ENCODE peak calls at places on chromosome 9, in seven cellular contexts. C, D, B, I, R, E and M are unnamed samples.

GRCh38 chr9:127611796-127612790 is at the start of gene STXBP1:
- DNase-seq in C (peak), D (peak), B (peak), I (peak), R (peak), E (peak), M (peak)

GRCh38 chr9:134551657-134552348 is 89.8 kb upstream of the COL5A1 start:
- DNase-seq in C (no peak), D (no peak), B (peak), I (no peak), R (no peak), E (no peak), M (no peak)

GRCh38 chr9:97283768-97284167 is 23.7 kb upstream of the CCDC180 start:
- DNase-seq in C (no peak), D (no peak), B (no peak), I (no peak), R (no peak), E (no peak), M (no peak)

GRCh38 chr9:29928072-29928471 is 2354.8 kb upstream of the C9orf72 start:
- DNase-seq in C (no peak), D (no peak), B (no peak), I (no peak), R (no peak), E (no peak), M (no peak)

GRCh38 chr9:99059074-99059894 is 45.6 kb upstream of the TGFBR1 start:
- DNase-seq in C (no peak), D (no peak), B (peak), I (no peak), R (peak), E (peak), M (no peak)

GRCh38 chr9:30851600-30851999 is 1532.8 kb upstream of the ACO1 start:
- DNase-seq in C (no peak), D (no peak), B (no peak), I (peak), R (no peak), E (no peak), M (no peak)

GRCh38 chr9:72600671-72601070 is 79.3 kb downstream of the TMC1 start:
- DNase-seq in C (no peak), D (no peak), B (no peak), I (no peak), R (no peak), E (no peak), M (no peak)

GRCh38 chr9:19049872-19050636 is 827 bp downstream of the RRAGA start:
- DNase-seq in C (no peak), D (no peak), B (no peak), I (peak), R (no peak), E (no peak), M (no peak)

GRCh38 chr9:134360897-134361296 is 34.6 kb downstream of the RXRA start:
- DNase-seq in C (no peak), D (no peak), B (no peak), I (no peak), R (no peak), E (no peak), M (peak)

GRCh38 chr9:2934241-2934650 is 90.4 kb upstream of the PUM3 start:
- DNase-seq in C (no peak), D (no peak), B (no peak), I (no peak), R (no peak), E (no peak), M (no peak)

GRCh38 chr9:131361202-131361833 is 32.6 kb upstream of the PRRC2B start:
- DNase-seq in C (no peak), D (no peak), B (peak), I (no peak), R (peak), E (no peak), M (peak)

GRCh38 chr9:134260801-134261200 is 65.5 kb upstream of the RXRA start:
- DNase-seq in C (no peak), D (no peak), B (no peak), I (no peak), R (no peak), E (no peak), M (no peak)

GRCh38 chr9:33473216-33473615 is 508 bp downstream of the NOL6 start:
- DNase-seq in C (no peak), D (no peak), B (peak), I (no peak), R (no peak), E (no peak), M (peak)

GRCh38 chr9:21770877-21771560 is 31.4 kb upstream of the MTAP start:
- DNase-seq in C (no peak), D (no peak), B (no peak), I (no peak), R (no peak), E (no peak), M (no peak)

GRCh38 chr9:128254855-128255759 is 20.7 kb downstream of the GOLGA2 start:
- DNase-seq in C (no peak), D (peak), B (peak), I (peak), R (peak), E (peak), M (peak)

GRCh38 chr9:98584059-98584458 is 124.7 kb downstream of the GABBR2 start:
- DNase-seq in C (no peak), D (no peak), B (no peak), I (no peak), R (no peak), E (no peak), M (no peak)

GRCh38 chr9:131735238-131736181 is 4.4 kb downstream of the RAPGEF1 start:
- DNase-seq in C (no peak), D (no peak), B (no peak), I (no peak), R (no peak), E (no peak), M (peak)

GRCh38 chr9:26054600-26055516 is 376.6 kb upstream of the TUSC1 start:
- DNase-seq in C (no peak), D (no peak), B (no peak), I (no peak), R (no peak), E (no peak), M (no peak)

GRCh38 chr9:33263131-33263935 is 1.2 kb downstream of the BAG1 start:
- DNase-seq in C (no peak), D (no peak), B (peak), I (peak), R (no peak), E (no peak), M (no peak)

GRCh38 chr9:97534961-97535594 is 33.6 kb downstream of the TMOD1 start:
- DNase-seq in C (no peak), D (peak), B (no peak), I (no peak), R (no peak), E (no peak), M (no peak)

GRCh38 chr9:129201289-129201688 is 23.2 kb upstream of the IER5L start:
- DNase-seq in C (no peak), D (no peak), B (no peak), I (no peak), R (no peak), E (no peak), M (no peak)

GRCh38 chr9:114759512-114759911 is 46.3 kb downstream of the TNFSF15 start:
- DNase-seq in C (no peak), D (no peak), B (no peak), I (no peak), R (no peak), E (no peak), M (no peak)

GRCh38 chr9:4333787-4334186 is 33.9 kb upstream of the GLIS3 start:
- DNase-seq in C (no peak), D (no peak), B (no peak), I (no peak), R (no peak), E (no peak), M (no peak)

GRCh38 chr9:13932472-13933267 is 381.3 kb downstream of the NFIB start:
- DNase-seq in C (no peak), D (no peak), B (no peak), I (no peak), R (no peak), E (no peak), M (no peak)

GRCh38 chr9:101711330-101711941 is 27.0 kb downstream of the GRIN3A start:
- DNase-seq in C (no peak), D (no peak), B (no peak), I (peak), R (no peak), E (no peak), M (no peak)

GRCh38 chr9:135809166-135809565 is 98.2 kb downstream of the CAMSAP1 start:
- DNase-seq in C (peak), D (no peak), B (no peak), I (no peak), R (no peak), E (no peak), M (no peak)

GRCh38 chr9:126702501-126703329 is 89.0 kb downstream of the LMX1B start:
- DNase-seq in C (peak), D (peak), B (peak), I (peak), R (peak), E (peak), M (no peak)

GRCh38 chr9:10855847-10856246 is 243.0 kb upstream of the PTPRD start:
- DNase-seq in C (no peak), D (no peak), B (no peak), I (peak), R (no peak), E (no peak), M (no peak)

GRCh38 chr9:132669329-132669635 is 501 bp downstream of the DDX31 start:
- DNase-seq in C (no peak), D (no peak), B (no peak), I (no peak), R (no peak), E (no peak), M (no peak)

GRCh38 chr9:72509053-72509452 is 12.4 kb upstream of the TMC1 start:
- DNase-seq in C (no peak), D (no peak), B (no peak), I (no peak), R (no peak), E (no peak), M (no peak)

GRCh38 chr9:14499976-14500375 is 186.0 kb upstream of the NFIB start:
- DNase-seq in C (no peak), D (no peak), B (no peak), I (no peak), R (no peak), E (no peak), M (no peak)

GRCh38 chr9:69898714-69899209 is 78.1 kb downstream of the CFAP95 start:
- DNase-seq in C (no peak), D (no peak), B (no peak), I (no peak), R (no peak), E (no peak), M (no peak)

GRCh38 chr9:97534185-97534584 is 32.7 kb downstream of the TMOD1 start:
- DNase-seq in C (no peak), D (peak), B (no peak), I (no peak), R (no peak), E (no peak), M (no peak)

GRCh38 chr9:113957778-113958430 is 81.8 kb downstream of the ZNF618 start:
- DNase-seq in C (peak), D (no peak), B (no peak), I (no peak), R (no peak), E (no peak), M (no peak)

GRCh38 chr9:110095776-110096175 is 112.2 kb downstream of the C9orf152 start:
- DNase-seq in C (no peak), D (no peak), B (no peak), I (no peak), R (no peak), E (no peak), M (no peak)

GRCh38 chr9:119898316-119898715 is 529.1 kb upstream of the BRINP1 start:
- DNase-seq in C (no peak), D (no peak), B (no peak), I (no peak), R (no peak), E (no peak), M (no peak)
- TF ChIP-seq POLR2AphosphoS5 in C (no peak), D (no peak), B (no peak), I (no peak), R (no peak), E (no peak), M (no peak)

DNA sequence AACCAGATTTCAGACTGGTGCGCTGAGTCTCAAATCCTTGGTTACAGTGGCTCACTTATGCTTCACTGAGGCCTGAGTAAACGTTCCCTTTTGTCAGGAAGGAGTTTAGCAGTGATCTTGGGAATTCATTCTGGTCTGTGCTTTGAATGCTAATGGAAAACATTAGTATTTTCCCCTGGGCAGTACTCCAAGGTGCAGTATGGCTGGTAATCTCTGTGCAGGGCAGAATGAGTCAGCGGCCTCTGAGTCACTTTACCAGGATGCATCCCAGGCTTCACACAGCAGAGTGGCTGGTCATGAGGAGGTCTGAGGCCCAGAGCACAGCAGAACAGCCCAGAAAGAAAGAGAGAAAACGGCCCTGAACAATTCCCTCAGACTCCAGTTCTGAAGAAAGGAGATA is 54.0 kb downstream of the PCA3 start:
- DNase-seq in C (no peak), D (peak), B (no peak), I (no peak), R (no peak), E (no peak), M (peak)
- TF ChIP-seq POLR2AphosphoS5 in C (no peak), D (peak), B (no peak), I (no peak), R (no peak), E (no peak), M (peak)

GRCh38 chr9:107338911-107339659 is 56.0 kb downstream of the RAD23B start:
- DNase-seq in C (no peak), D (no peak), B (no peak), I (no peak), R (no peak), E (no peak), M (no peak)

GRCh38 chr9:107340920-107341632 is 58.0 kb downstream of the RAD23B start:
- DNase-seq in C (peak), D (peak), B (peak), I (peak), R (peak), E (peak), M (peak)

GRCh38 chr9:107335331-107335730 is 52.3 kb downstream of the RAD23B start:
- DNase-seq in C (no peak), D (no peak), B (no peak), I (no peak), R (no peak), E (no peak), M (no peak)

GRCh38 chr9:107336718-107337360 is 53.8 kb downstream of the RAD23B start:
- DNase-seq in C (no peak), D (no peak), B (no peak), I (no peak), R (peak), E (no peak), M (peak)

GRCh38 chr9:107337676-107338590 is 54.9 kb downstream of the RAD23B start:
- DNase-seq in C (no peak), D (no peak), B (no peak), I (no peak), R (no peak), E (no peak), M (no peak)
- TF ChIP-seq POLR2AphosphoS5 in C (no peak), D (no peak), B (peak), I (no peak), R (no peak), E (peak), M (no peak)

GRCh38 chr9:16744386-16744785 is 126.1 kb downstream of the BNC2 start:
- DNase-seq in C (no peak), D (no peak), B (no peak), I (no peak), R (no peak), E (no peak), M (no peak)

GRCh38 chr9:16743375-16743774 is 127.1 kb downstream of the BNC2 start:
- DNase-seq in C (no peak), D (no peak), B (no peak), I (no peak), R (no peak), E (no peak), M (no peak)
- TF ChIP-seq POLR2AphosphoS5 in C (no peak), D (no peak), B (no peak), I (no peak), R (no peak), E (no peak), M (no peak)

DNA sequence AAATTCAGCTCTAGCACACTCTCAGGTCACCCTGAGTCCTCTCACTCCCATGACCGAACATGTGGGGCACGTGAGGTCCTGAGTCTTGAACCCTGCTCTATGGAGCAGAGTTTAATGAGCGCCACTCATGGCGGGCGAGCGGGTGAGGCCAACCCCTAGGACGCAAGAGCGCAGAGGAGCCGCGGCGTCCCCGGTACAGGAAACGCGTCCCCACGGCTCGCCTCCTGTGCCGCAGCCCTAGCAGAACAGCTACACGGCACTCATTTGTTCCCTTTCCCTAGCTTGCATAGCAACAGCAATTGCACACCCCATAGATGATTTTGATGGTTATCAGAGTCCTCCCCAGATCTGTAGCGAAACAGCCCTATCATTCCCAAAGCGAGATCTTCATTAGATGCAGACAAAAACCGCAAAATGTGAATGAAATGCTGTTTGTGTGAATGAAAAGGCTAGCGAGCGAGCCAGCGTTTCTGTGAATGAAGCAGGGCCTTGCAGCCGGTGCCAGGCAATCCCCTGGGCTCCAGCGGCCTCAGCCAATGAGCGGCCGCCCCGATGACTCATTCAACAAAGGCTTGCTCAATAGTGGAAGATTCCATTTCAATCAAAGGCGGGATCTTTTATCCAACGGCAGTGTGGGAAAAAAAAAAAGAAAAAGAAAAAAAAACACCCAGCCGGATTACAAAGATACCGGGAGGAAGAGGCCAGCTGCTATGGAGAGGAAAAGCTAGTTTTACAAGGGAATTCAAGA is 1.5 kb upstream of the SHC3 start:
- DNase-seq in C (peak), D (peak), B (peak), I (peak), R (peak), E (no peak), M (peak)
- TF ChIP-seq POLR2AphosphoS5 in C (peak), D (peak), B (peak), I (peak), R (peak), E (no peak), M (peak)

DNA sequence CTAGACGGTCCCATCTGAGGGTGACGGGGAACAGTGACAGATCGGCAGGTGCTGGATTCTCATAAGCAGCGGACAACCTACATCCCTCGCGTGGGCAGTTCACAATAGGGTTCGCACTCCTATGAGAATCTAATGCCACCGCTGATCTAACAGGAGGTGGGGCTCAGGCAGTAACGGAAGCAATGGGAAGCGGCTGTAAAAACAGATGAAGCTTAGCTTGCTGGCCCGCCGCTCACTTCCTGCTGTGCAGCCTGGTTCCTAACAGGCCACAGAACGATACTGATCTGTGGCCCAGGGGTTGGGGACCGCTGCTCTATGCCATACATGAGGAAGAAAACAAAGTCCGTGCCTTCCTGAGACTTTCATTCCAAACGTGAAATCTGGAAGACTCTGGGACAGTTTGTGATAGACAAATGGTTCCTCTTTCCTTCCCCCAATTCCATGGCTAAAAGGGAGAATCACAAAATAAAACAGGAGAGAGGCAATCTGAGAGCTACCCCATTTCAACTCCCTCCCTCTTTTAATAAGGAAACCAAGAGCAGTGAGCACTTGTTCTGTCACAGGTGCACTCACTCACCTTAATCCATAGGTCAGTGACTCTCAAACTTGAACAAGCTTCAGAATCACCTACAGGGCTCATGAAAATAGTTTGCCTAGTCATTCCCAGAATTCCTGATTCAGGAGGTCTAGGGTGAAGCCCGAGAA is 12.1 kb downstream of the PDCL start:
- DNase-seq in C (no peak), D (no peak), B (peak), I (no peak), R (peak), E (no peak), M (no peak)
- TF ChIP-seq POLR2AphosphoS5 in C (no peak), D (no peak), B (no peak), I (no peak), R (peak), E (no peak), M (no peak)

GRCh38 chr9:93218161-93218560 is 34.2 kb downstream of the WNK2 start:
- DNase-seq in C (no peak), D (no peak), B (peak), I (no peak), R (no peak), E (no peak), M (no peak)
- TF ChIP-seq POLR2AphosphoS5 in C (no peak), D (no peak), B (no peak), I (no peak), R (no peak), E (no peak), M (no peak)

GRCh38 chr9:117278656-117279055 is 136.2 kb downstream of the ASTN2 start:
- DNase-seq in C (no peak), D (no peak), B (no peak), I (no peak), R (no peak), E (no peak), M (no peak)
- TF ChIP-seq POLR2AphosphoS5 in C (no peak), D (no peak), B (no peak), I (no peak), R (no peak), E (no peak), M (no peak)